ENCODE peak calls at places on chromosomes 2 and 18, in four cellular contexts. One of them, this sample, is unnamed. For H3K4me1, the result is how much of the 10 kb centered on the place peaks cover.

GRCh38 chr18:72419914-72420313 is 124.2 kb downstream of the CBLN2 start:
- DNase-seq in esophagus muscularis mucosa: no peak
- DNase-seq in heart left ventricle: no peak
- DNase-seq in right lobe of liver: no peak
- DNase-seq in this sample: no peak

GRCh38 chr2:17660219-17660618 is 93.4 kb downstream of the SMC6 start:
- DNase-seq in heart left ventricle: no peak
- DNase-seq in esophagus muscularis mucosa: no peak
- DNase-seq in right lobe of liver: no peak
- DNase-seq in this sample: no peak

GRCh38 chr2:99715956-99716355 is 226.1 kb upstream of the REV1 start:
- DNase-seq in esophagus muscularis mucosa: no peak
- DNase-seq in heart left ventricle: no peak
- DNase-seq in right lobe of liver: no peak
- DNase-seq in this sample: no peak

GRCh38 chr2:174972924-174973323 is 32.3 kb downstream of the CHN1 start:
- DNase-seq in esophagus muscularis mucosa: no peak
- DNase-seq in heart left ventricle: no peak
- DNase-seq in right lobe of liver: no peak
- DNase-seq in this sample: no peak

GRCh38 chr2:98900721-98901120 is 35.3 kb downstream of the CRACDL start:
- DNase-seq in right lobe of liver: no peak
- DNase-seq in heart left ventricle: no peak
- DNase-seq in esophagus muscularis mucosa: peak
- DNase-seq in this sample: no peak

GRCh38 chr2:10721344-10722251 is at the start of gene ATP6V1C2:
- DNase-seq in esophagus muscularis mucosa: no peak
- DNase-seq in heart left ventricle: no peak
- DNase-seq in right lobe of liver: peak
- DNase-seq in this sample: peak

GRCh38 chr2:43169987-43170732 is 56.2 kb downstream of the ZFP36L2 start:
- DNase-seq in heart left ventricle: no peak
- DNase-seq in esophagus muscularis mucosa: no peak
- DNase-seq in right lobe of liver: peak
- DNase-seq in this sample: peak

GRCh38 chr2:45156605-45157004 is 147.4 kb upstream of the SIX2 start:
- DNase-seq in heart left ventricle: no peak
- DNase-seq in esophagus muscularis mucosa: no peak
- DNase-seq in right lobe of liver: no peak
- DNase-seq in this sample: no peak

GRCh38 chr2:223598994-223599645 is 3.0 kb downstream of the SCG2 start:
- DNase-seq in esophagus muscularis mucosa: no peak
- DNase-seq in heart left ventricle: no peak
- DNase-seq in right lobe of liver: no peak
- DNase-seq in this sample: peak

GRCh38 chr2:212897296-212897695 is 254.1 kb downstream of the IKZF2 start:
- DNase-seq in heart left ventricle: no peak
- DNase-seq in esophagus muscularis mucosa: no peak
- DNase-seq in right lobe of liver: no peak
- DNase-seq in this sample: no peak

GRCh38 chr18:64100136-64100922 is 48.6 kb downstream of the LINC00305 start:
- DNase-seq in heart left ventricle: no peak
- DNase-seq in right lobe of liver: no peak
- DNase-seq in esophagus muscularis mucosa: no peak
- DNase-seq in this sample: no peak

GRCh38 chr2:23211987-23212583 is 172.9 kb upstream of the KLHL29 start:
- DNase-seq in esophagus muscularis mucosa: no peak
- DNase-seq in heart left ventricle: no peak
- DNase-seq in right lobe of liver: no peak
- DNase-seq in this sample: peak

GRCh38 chr2:136098441-136098840 is 19.5 kb downstream of the CXCR4 start:
- DNase-seq in right lobe of liver: no peak
- DNase-seq in heart left ventricle: no peak
- DNase-seq in esophagus muscularis mucosa: no peak
- DNase-seq in this sample: no peak

GRCh38 chr2:48341556-48342133 is 188.3 kb upstream of the STON1 start:
- DNase-seq in heart left ventricle: no peak
- DNase-seq in right lobe of liver: no peak
- DNase-seq in esophagus muscularis mucosa: no peak
- DNase-seq in this sample: no peak

GRCh38 chr18:23722646-23723045 is 33.4 kb downstream of the LAMA3 start:
- DNase-seq in heart left ventricle: no peak
- DNase-seq in right lobe of liver: no peak
- DNase-seq in esophagus muscularis mucosa: no peak
- DNase-seq in this sample: no peak

GRCh38 chr2:236548179-236548918 is 21.3 kb upstream of the ACKR3 start:
- DNase-seq in heart left ventricle: no peak
- DNase-seq in esophagus muscularis mucosa: no peak
- DNase-seq in right lobe of liver: no peak
- DNase-seq in this sample: no peak

GRCh38 chr2:139769633-139770032 is 989.4 kb upstream of the NXPH2 start:
- DNase-seq in right lobe of liver: no peak
- DNase-seq in heart left ventricle: no peak
- DNase-seq in esophagus muscularis mucosa: no peak
- DNase-seq in this sample: no peak

GRCh38 chr2:233430651-233431050 is 76.4 kb downstream of the DGKD start:
- DNase-seq in right lobe of liver: no peak
- DNase-seq in esophagus muscularis mucosa: no peak
- DNase-seq in heart left ventricle: no peak
- DNase-seq in this sample: no peak

GRCh38 chr2:177192788-177193187 is 19.8 kb upstream of the HNRNPA3 start:
- DNase-seq in right lobe of liver: no peak
- DNase-seq in heart left ventricle: no peak
- DNase-seq in esophagus muscularis mucosa: no peak
- DNase-seq in this sample: no peak

GRCh38 chr2:209525834-209526281 is 102.0 kb downstream of the MAP2 start:
- DNase-seq in esophagus muscularis mucosa: no peak
- DNase-seq in heart left ventricle: no peak
- DNase-seq in right lobe of liver: no peak
- DNase-seq in this sample: no peak

GRCh38 chr2:172178035-172178434 is 75.3 kb upstream of the DLX2 start:
- DNase-seq in heart left ventricle: no peak
- DNase-seq in esophagus muscularis mucosa: no peak
- DNase-seq in right lobe of liver: no peak
- DNase-seq in this sample: no peak

GRCh38 chr2:162226836-162227235 is 16.4 kb downstream of the FAP start:
- DNase-seq in heart left ventricle: no peak
- DNase-seq in esophagus muscularis mucosa: no peak
- DNase-seq in right lobe of liver: no peak
- DNase-seq in this sample: no peak

GRCh38 chr18:30787410-30787809 is 255.1 kb downstream of the DSC3 start:
- DNase-seq in right lobe of liver: no peak
- DNase-seq in esophagus muscularis mucosa: no peak
- DNase-seq in heart left ventricle: no peak
- DNase-seq in this sample: no peak

GRCh38 chr2:61042807-61043206 is 22.9 kb upstream of the SANBR start:
- DNase-seq in esophagus muscularis mucosa: no peak
- DNase-seq in right lobe of liver: no peak
- DNase-seq in heart left ventricle: peak
- DNase-seq in this sample: no peak

GRCh38 chr2:10007921-10008808 is 35.2 kb upstream of the KLF11 start:
- DNase-seq in heart left ventricle: no peak
- DNase-seq in right lobe of liver: no peak
- DNase-seq in esophagus muscularis mucosa: no peak
- DNase-seq in this sample: peak

GRCh38 chr2:230179907-230180306 is 39.9 kb downstream of the SP110 start:
- DNase-seq in right lobe of liver: no peak
- DNase-seq in heart left ventricle: no peak
- DNase-seq in esophagus muscularis mucosa: no peak
- DNase-seq in this sample: no peak

GRCh38 chr2:150066490-150066889 is 421.0 kb downstream of the RND3 start:
- DNase-seq in esophagus muscularis mucosa: no peak
- DNase-seq in right lobe of liver: no peak
- DNase-seq in heart left ventricle: no peak
- DNase-seq in this sample: no peak

GRCh38 chr2:227551804-227552203 is 46.9 kb upstream of the SCYGR2 start:
- DNase-seq in heart left ventricle: no peak
- DNase-seq in right lobe of liver: no peak
- DNase-seq in esophagus muscularis mucosa: no peak
- DNase-seq in this sample: no peak

DNA sequence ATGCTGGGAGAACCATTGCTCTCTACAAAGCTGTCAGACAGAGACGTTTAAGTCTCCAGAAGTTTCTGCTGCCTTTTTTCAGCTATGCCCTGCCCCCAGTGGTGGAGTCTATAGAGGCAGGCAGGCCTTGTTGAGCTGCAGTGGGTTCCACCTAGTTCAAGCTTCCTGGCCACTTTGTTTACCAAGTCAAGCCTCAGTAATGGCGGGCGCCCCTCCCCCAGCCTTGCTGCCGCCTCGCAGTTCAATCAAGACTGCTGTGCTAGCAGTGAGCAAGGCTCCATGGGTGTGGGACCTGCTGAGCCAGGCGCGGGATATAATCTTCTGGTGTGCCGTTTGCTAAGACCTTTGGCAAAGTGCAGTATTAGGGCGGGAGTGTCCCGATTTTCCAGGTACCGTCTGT is 52.7 kb upstream of the SCYGR2 start:
- DNase-seq in right lobe of liver: no peak
- DNase-seq in esophagus muscularis mucosa: no peak
- DNase-seq in heart left ventricle: no peak
- DNase-seq in this sample: no peak
- TF ChIP-seq CTCF in right lobe of liver: no peak
- TF ChIP-seq CTCF in esophagus muscularis mucosa: no peak
- TF ChIP-seq CTCF in heart left ventricle: no peak
- TF ChIP-seq CTCF in this sample: no peak

DNA sequence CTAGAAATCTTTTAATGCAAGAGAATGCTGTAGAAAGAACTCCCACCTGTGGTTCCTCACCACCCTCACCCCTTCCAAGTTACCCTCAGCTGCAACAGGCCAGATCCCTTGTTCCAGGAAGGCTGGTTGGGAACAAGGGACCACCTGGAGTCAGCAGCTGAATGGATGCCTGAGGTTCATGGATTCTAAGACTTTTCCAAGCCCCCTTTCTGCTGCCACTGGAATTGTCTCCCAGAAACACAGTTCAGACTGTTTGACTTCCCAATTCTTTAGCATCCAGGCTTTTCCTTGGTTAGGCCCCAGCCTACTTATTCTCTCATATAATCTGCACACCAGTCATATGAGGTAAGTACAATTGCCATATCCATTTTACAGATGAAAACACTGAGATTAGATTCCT is 8.0 kb upstream of the ADCY3 start:
- DNase-seq in esophagus muscularis mucosa: no peak
- DNase-seq in heart left ventricle: no peak
- DNase-seq in right lobe of liver: no peak
- DNase-seq in this sample: no peak
- TF ChIP-seq POLR2A in esophagus muscularis mucosa: no peak
- TF ChIP-seq POLR2A in heart left ventricle: no peak
- TF ChIP-seq POLR2A in right lobe of liver: no peak
- TF ChIP-seq POLR2A in this sample: no peak

DNA sequence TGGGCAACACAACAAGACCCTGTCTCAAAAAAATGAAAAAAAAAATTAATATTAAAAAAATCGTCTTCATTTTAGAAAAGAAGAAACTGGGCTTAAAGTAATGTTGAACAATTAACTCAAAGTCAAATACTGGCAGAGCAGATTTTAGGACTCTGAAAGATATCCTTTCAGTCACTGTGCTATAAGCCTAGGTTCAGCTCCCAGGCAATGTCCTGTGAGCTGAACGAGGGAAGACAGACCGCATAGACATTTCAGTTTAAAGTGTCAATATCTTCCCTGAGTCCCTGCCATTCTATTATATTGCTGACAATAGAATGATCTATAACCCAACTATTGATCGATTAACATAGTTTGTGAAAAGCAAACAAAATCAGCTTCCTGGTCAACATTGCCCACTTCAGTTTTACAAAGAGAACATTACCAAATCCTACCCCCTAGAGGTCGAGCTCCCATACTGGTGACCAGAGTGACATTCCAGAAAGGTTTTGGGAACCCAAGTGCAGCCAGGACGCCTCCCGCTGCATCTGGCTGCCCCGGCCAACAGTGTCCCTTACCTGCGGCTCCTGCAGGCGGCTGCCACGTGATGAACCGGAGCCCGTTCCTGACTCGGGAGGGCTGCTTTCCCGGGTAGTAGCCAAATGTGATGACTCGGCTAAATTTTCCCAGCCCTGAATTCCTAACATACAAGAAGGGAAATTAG is 639 bp downstream of the MRO start:
- DNase-seq in esophagus muscularis mucosa: no peak
- DNase-seq in heart left ventricle: peak
- DNase-seq in right lobe of liver: peak
- DNase-seq in this sample: peak
- H3K4me1 ChIP-seq in esophagus muscularis mucosa: under half
- H3K4me1 ChIP-seq in heart left ventricle: under half
- H3K4me1 ChIP-seq in right lobe of liver: under half
- H3K4me1 ChIP-seq in this sample: under half

GRCh38 chr2:3827673-3828575 is 124.5 kb downstream of the DCDC2C start:
- DNase-seq in esophagus muscularis mucosa: no peak
- DNase-seq in right lobe of liver: no peak
- DNase-seq in heart left ventricle: no peak
- DNase-seq in this sample: peak
- TF ChIP-seq CTCF in esophagus muscularis mucosa: peak
- TF ChIP-seq CTCF in right lobe of liver: peak
- TF ChIP-seq CTCF in heart left ventricle: peak
- TF ChIP-seq CTCF in this sample: peak

This sample was measured in body of pancreas.